ENCODE peak calls at places on chromosomes 5 and 9, in ten cellular contexts. One of them, this sample, is unnamed. For H3K4me1, the result is how much of the 10 kb centered on the place peaks cover.

GRCh38 chr9:129834489-129835127 is 467 bp downstream of the C9orf78 start:
- DNase-seq in spleen: peak
- DNase-seq in cardiac muscle cell: no peak
- DNase-seq in IMR-90: no peak
- DNase-seq in PC-9: peak
- DNase-seq in A549: no peak
- DNase-seq in fibroblast of lung: no peak
- DNase-seq in CD8-positive, alpha-beta memory T cell: peak
- DNase-seq in tibial artery: no peak
- DNase-seq in mesendoderm: no peak
- DNase-seq in this sample: no peak

GRCh38 chr5:98173334-98173733 is 600.1 kb upstream of the RGMB start:
- DNase-seq in PC-9: no peak
- DNase-seq in CD8-positive, alpha-beta memory T cell: no peak
- DNase-seq in spleen: no peak
- DNase-seq in tibial artery: no peak
- DNase-seq in IMR-90: peak
- DNase-seq in cardiac muscle cell: peak
- DNase-seq in mesendoderm: no peak
- DNase-seq in fibroblast of lung: peak
- DNase-seq in A549: no peak
- DNase-seq in this sample: no peak

GRCh38 chr5:134070979-134071849 is 43.3 kb upstream of the TCF7 start:
- DNase-seq in A549: peak
- DNase-seq in fibroblast of lung: peak
- DNase-seq in CD8-positive, alpha-beta memory T cell: peak
- DNase-seq in tibial artery: no peak
- DNase-seq in IMR-90: no peak
- DNase-seq in mesendoderm: peak
- DNase-seq in cardiac muscle cell: peak
- DNase-seq in spleen: peak
- DNase-seq in PC-9: peak
- DNase-seq in this sample: no peak

GRCh38 chr5:139711067-139711851 is 63.1 kb downstream of the CXXC5 start:
- DNase-seq in IMR-90: peak
- DNase-seq in A549: peak
- DNase-seq in PC-9: peak
- DNase-seq in tibial artery: no peak
- DNase-seq in CD8-positive, alpha-beta memory T cell: peak
- DNase-seq in mesendoderm: peak
- DNase-seq in cardiac muscle cell: peak
- DNase-seq in spleen: peak
- DNase-seq in fibroblast of lung: peak
- DNase-seq in this sample: no peak

GRCh38 chr5:103829585-103829984 is 267.0 kb upstream of the NUDT12 start:
- DNase-seq in A549: peak
- DNase-seq in CD8-positive, alpha-beta memory T cell: no peak
- DNase-seq in fibroblast of lung: no peak
- DNase-seq in mesendoderm: peak
- DNase-seq in PC-9: no peak
- DNase-seq in spleen: no peak
- DNase-seq in cardiac muscle cell: no peak
- DNase-seq in IMR-90: no peak
- DNase-seq in tibial artery: no peak
- DNase-seq in this sample: no peak

GRCh38 chr9:116153765-116154333 is at the start of gene PAPPA:
- DNase-seq in PC-9: no peak
- DNase-seq in spleen: no peak
- DNase-seq in mesendoderm: no peak
- DNase-seq in IMR-90: no peak
- DNase-seq in CD8-positive, alpha-beta memory T cell: no peak
- DNase-seq in fibroblast of lung: no peak
- DNase-seq in tibial artery: no peak
- DNase-seq in A549: no peak
- DNase-seq in cardiac muscle cell: peak
- DNase-seq in this sample: no peak

GRCh38 chr5:10885026-10885425 is 124.0 kb upstream of the DAP start:
- DNase-seq in mesendoderm: no peak
- DNase-seq in cardiac muscle cell: no peak
- DNase-seq in fibroblast of lung: peak
- DNase-seq in A549: no peak
- DNase-seq in CD8-positive, alpha-beta memory T cell: no peak
- DNase-seq in IMR-90: peak
- DNase-seq in PC-9: no peak
- DNase-seq in tibial artery: no peak
- DNase-seq in spleen: no peak
- DNase-seq in this sample: no peak

GRCh38 chr5:44827681-44828080 is 18.9 kb downstream of the MRPS30 start:
- DNase-seq in spleen: no peak
- DNase-seq in mesendoderm: no peak
- DNase-seq in CD8-positive, alpha-beta memory T cell: no peak
- DNase-seq in IMR-90: no peak
- DNase-seq in PC-9: no peak
- DNase-seq in A549: no peak
- DNase-seq in fibroblast of lung: no peak
- DNase-seq in tibial artery: no peak
- DNase-seq in cardiac muscle cell: no peak
- DNase-seq in this sample: no peak

GRCh38 chr5:136032564-136032963 is 3.8 kb downstream of the TGFBI start:
- DNase-seq in PC-9: peak
- DNase-seq in A549: peak
- DNase-seq in fibroblast of lung: peak
- DNase-seq in IMR-90: peak
- DNase-seq in tibial artery: peak
- DNase-seq in cardiac muscle cell: peak
- DNase-seq in mesendoderm: no peak
- DNase-seq in spleen: peak
- DNase-seq in CD8-positive, alpha-beta memory T cell: no peak
- DNase-seq in this sample: no peak

GRCh38 chr5:136028782-136029742 is at the start of gene TGFBI:
- DNase-seq in spleen: peak
- DNase-seq in tibial artery: peak
- DNase-seq in A549: peak
- DNase-seq in IMR-90: peak
- DNase-seq in CD8-positive, alpha-beta memory T cell: peak
- DNase-seq in mesendoderm: peak
- DNase-seq in cardiac muscle cell: peak
- DNase-seq in PC-9: peak
- DNase-seq in fibroblast of lung: peak
- DNase-seq in this sample: no peak

GRCh38 chr5:136030252-136030651 is 1.5 kb downstream of the TGFBI start:
- DNase-seq in mesendoderm: no peak
- DNase-seq in spleen: peak
- DNase-seq in tibial artery: peak
- DNase-seq in PC-9: no peak
- DNase-seq in A549: no peak
- DNase-seq in IMR-90: no peak
- DNase-seq in CD8-positive, alpha-beta memory T cell: no peak
- DNase-seq in cardiac muscle cell: no peak
- DNase-seq in fibroblast of lung: no peak
- DNase-seq in this sample: no peak

GRCh38 chr5:136031713-136032112 is 2.9 kb downstream of the TGFBI start:
- DNase-seq in PC-9: no peak
- DNase-seq in IMR-90: no peak
- DNase-seq in cardiac muscle cell: no peak
- DNase-seq in fibroblast of lung: peak
- DNase-seq in A549: no peak
- DNase-seq in tibial artery: peak
- DNase-seq in CD8-positive, alpha-beta memory T cell: no peak
- DNase-seq in mesendoderm: no peak
- DNase-seq in spleen: peak
- DNase-seq in this sample: no peak

GRCh38 chr5:136030956-136031611 is 2.3 kb downstream of the TGFBI start:
- DNase-seq in CD8-positive, alpha-beta memory T cell: no peak
- DNase-seq in cardiac muscle cell: no peak
- DNase-seq in tibial artery: peak
- DNase-seq in A549: no peak
- DNase-seq in PC-9: no peak
- DNase-seq in spleen: peak
- DNase-seq in mesendoderm: no peak
- DNase-seq in IMR-90: no peak
- DNase-seq in fibroblast of lung: no peak
- DNase-seq in this sample: no peak
- H3K4me3 ChIP-seq in CD8-positive, alpha-beta memory T cell: no peak
- H3K4me3 ChIP-seq in cardiac muscle cell: no peak
- H3K4me3 ChIP-seq in tibial artery: peak
- H3K4me3 ChIP-seq in A549: peak
- H3K4me3 ChIP-seq in PC-9: no peak
- H3K4me3 ChIP-seq in spleen: no peak
- H3K4me3 ChIP-seq in mesendoderm: no peak
- H3K4me3 ChIP-seq in IMR-90: peak
- H3K4me3 ChIP-seq in fibroblast of lung: peak
- H3K4me3 ChIP-seq in this sample: peak

DNA sequence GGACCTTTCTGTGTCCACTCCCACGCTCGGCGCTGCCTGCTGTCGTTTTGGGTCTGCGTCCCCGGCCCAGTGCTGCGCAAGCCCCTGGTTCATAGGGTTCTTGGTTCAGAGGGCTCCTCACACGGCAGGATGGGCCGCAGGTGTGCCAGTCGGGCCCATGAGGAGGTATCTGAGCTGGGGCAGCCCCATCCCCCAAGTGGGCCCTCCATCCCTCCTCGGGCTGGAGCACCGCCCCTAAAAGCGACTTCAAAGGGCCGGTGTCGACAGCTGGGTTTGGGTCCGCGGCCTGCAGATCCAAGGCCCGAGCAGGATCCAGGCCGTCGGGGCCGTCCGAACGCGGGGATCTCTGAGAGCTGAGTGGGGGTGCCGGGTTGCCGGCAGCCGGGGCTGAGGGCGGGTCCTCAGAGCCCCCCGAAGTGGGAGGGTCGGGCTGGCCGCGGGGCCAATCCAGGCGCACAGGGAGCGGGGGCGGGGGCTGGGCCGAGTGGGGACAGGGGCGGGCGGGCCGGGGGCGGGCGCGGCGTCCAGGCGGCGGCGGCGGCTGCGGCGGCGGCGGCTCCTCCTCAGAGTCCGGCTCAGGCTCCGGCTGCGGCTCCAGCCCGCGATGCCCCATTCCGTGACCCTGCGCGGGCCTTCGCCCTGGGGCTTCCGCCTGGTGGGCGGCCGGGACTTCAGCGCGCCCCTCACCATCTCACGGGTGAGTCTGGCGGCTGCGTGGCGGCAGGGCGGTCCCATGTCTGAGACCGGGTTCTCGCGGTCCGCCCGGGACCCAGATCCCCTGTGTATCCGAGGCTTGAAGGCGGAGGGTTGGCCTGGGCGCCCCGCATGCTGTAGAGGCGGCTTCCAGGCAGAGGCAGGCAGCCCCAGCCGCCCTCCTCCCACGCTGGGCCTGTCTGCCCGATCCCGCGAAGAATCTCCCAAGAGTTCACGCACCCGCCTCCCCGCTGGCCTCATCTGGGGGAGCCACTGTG is at the start of gene PDLIM4:
- DNase-seq in IMR-90: no peak
- DNase-seq in fibroblast of lung: peak
- DNase-seq in PC-9: peak
- DNase-seq in cardiac muscle cell: peak
- DNase-seq in tibial artery: no peak
- DNase-seq in mesendoderm: peak
- DNase-seq in CD8-positive, alpha-beta memory T cell: no peak
- DNase-seq in spleen: peak
- DNase-seq in A549: no peak
- DNase-seq in this sample: no peak
- H3K4me1 ChIP-seq in IMR-90: under half
- H3K4me1 ChIP-seq in fibroblast of lung: under half
- H3K4me1 ChIP-seq in PC-9: under half
- H3K4me1 ChIP-seq in cardiac muscle cell: under half
- H3K4me1 ChIP-seq in tibial artery: under half
- H3K4me1 ChIP-seq in mesendoderm: under half
- H3K4me1 ChIP-seq in CD8-positive, alpha-beta memory T cell: under half
- H3K4me1 ChIP-seq in spleen: under half
- H3K4me1 ChIP-seq in A549: under half
- H3K4me1 ChIP-seq in this sample: under half

DNA sequence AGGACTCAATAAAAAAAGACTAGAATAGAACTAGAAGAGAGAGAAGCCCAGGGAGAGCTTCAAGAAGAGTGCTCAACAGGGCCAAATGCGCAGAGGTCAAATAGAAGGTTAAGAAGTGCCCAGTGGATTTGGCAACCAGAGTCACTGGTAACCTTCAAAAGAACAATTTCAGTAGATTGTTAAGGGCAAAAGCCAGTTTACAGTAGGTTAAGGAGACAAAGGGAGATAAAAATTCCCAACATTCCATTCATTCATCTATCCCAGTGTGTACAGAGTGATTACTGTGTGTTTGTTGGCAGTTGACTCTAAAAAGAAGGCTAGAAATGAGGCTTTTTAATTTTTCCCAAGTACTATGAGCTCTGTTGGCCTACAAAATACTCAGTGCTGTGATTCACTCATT is 69.4 kb downstream of the RIGI start:
- DNase-seq in PC-9: no peak
- DNase-seq in A549: no peak
- DNase-seq in spleen: no peak
- DNase-seq in tibial artery: no peak
- DNase-seq in IMR-90: no peak
- DNase-seq in cardiac muscle cell: peak
- DNase-seq in CD8-positive, alpha-beta memory T cell: no peak
- DNase-seq in fibroblast of lung: peak
- DNase-seq in mesendoderm: peak
- DNase-seq in this sample: no peak
- H3K4me3 ChIP-seq in PC-9: no peak
- H3K4me3 ChIP-seq in A549: no peak
- H3K4me3 ChIP-seq in spleen: no peak
- H3K4me3 ChIP-seq in tibial artery: no peak
- H3K4me3 ChIP-seq in IMR-90: no peak
- H3K4me3 ChIP-seq in cardiac muscle cell: no peak
- H3K4me3 ChIP-seq in CD8-positive, alpha-beta memory T cell: no peak
- H3K4me3 ChIP-seq in fibroblast of lung: no peak
- H3K4me3 ChIP-seq in mesendoderm: no peak
- H3K4me3 ChIP-seq in this sample: no peak

GRCh38 chr5:56827923-56828322 is 12.6 kb downstream of the MAP3K1 start:
- DNase-seq in fibroblast of lung: no peak
- DNase-seq in cardiac muscle cell: no peak
- DNase-seq in mesendoderm: no peak
- DNase-seq in CD8-positive, alpha-beta memory T cell: no peak
- DNase-seq in tibial artery: no peak
- DNase-seq in IMR-90: no peak
- DNase-seq in PC-9: no peak
- DNase-seq in spleen: no peak
- DNase-seq in A549: no peak
- DNase-seq in this sample: no peak

GRCh38 chr5:56822961-56823360 is 7.6 kb downstream of the MAP3K1 start:
- DNase-seq in A549: no peak
- DNase-seq in fibroblast of lung: no peak
- DNase-seq in cardiac muscle cell: no peak
- DNase-seq in mesendoderm: no peak
- DNase-seq in IMR-90: no peak
- DNase-seq in spleen: peak
- DNase-seq in CD8-positive, alpha-beta memory T cell: no peak
- DNase-seq in PC-9: no peak
- DNase-seq in tibial artery: peak
- DNase-seq in this sample: no peak

GRCh38 chr5:56827043-56827442 is 11.7 kb downstream of the MAP3K1 start:
- DNase-seq in A549: peak
- DNase-seq in cardiac muscle cell: no peak
- DNase-seq in mesendoderm: peak
- DNase-seq in PC-9: no peak
- DNase-seq in spleen: peak
- DNase-seq in IMR-90: no peak
- DNase-seq in fibroblast of lung: no peak
- DNase-seq in CD8-positive, alpha-beta memory T cell: no peak
- DNase-seq in tibial artery: no peak
- DNase-seq in this sample: no peak

GRCh38 chr5:56824019-56824418 is 8.7 kb downstream of the MAP3K1 start:
- DNase-seq in mesendoderm: no peak
- DNase-seq in A549: no peak
- DNase-seq in spleen: no peak
- DNase-seq in cardiac muscle cell: no peak
- DNase-seq in tibial artery: no peak
- DNase-seq in fibroblast of lung: no peak
- DNase-seq in IMR-90: no peak
- DNase-seq in PC-9: no peak
- DNase-seq in CD8-positive, alpha-beta memory T cell: no peak
- DNase-seq in this sample: no peak

GRCh38 chr5:56825222-56825824 is 10.0 kb downstream of the MAP3K1 start:
- DNase-seq in A549: no peak
- DNase-seq in fibroblast of lung: no peak
- DNase-seq in spleen: peak
- DNase-seq in mesendoderm: peak
- DNase-seq in cardiac muscle cell: no peak
- DNase-seq in IMR-90: no peak
- DNase-seq in tibial artery: no peak
- DNase-seq in CD8-positive, alpha-beta memory T cell: no peak
- DNase-seq in PC-9: no peak
- DNase-seq in this sample: no peak
- H3K4me1 ChIP-seq in A549: under half
- H3K4me1 ChIP-seq in fibroblast of lung: under half
- H3K4me1 ChIP-seq in spleen: half or more
- H3K4me1 ChIP-seq in mesendoderm: under half
- H3K4me1 ChIP-seq in cardiac muscle cell: under half
- H3K4me1 ChIP-seq in IMR-90: under half
- H3K4me1 ChIP-seq in tibial artery: under half
- H3K4me1 ChIP-seq in CD8-positive, alpha-beta memory T cell: half or more
- H3K4me1 ChIP-seq in PC-9: under half
- H3K4me1 ChIP-seq in this sample: under half

This sample was measured in thoracic aorta.